ENCODE peak calls at places on chromosomes 11 and 22, in ten cellular contexts. K is heart left ventricle; M is effector memory CD4-positive, alpha-beta T cell; Z is SK-N-MC; Y is SJSA1; U is aorta; P is neuronal stem cell; O is cardiac muscle cell; D is tibial artery; I is body of pancreas. A is an unnamed sample.

GRCh38 chr11:84947970-84948600 is 679.1 kb downstream of the DLG2 start:
- DNase-seq in Y (no peak), U (no peak), M (no peak), D (no peak), Z (peak), I (no peak), P (no peak), O (no peak), K (no peak), A (no peak)

GRCh38 chr22:32801436-32802290 is at the start of gene TIMP3:
- DNase-seq in O (peak), I (peak), D (peak), M (no peak), Y (peak), K (peak), U (peak), P (peak), Z (no peak), A (peak)

GRCh38 chr22:21568207-21569075 is 927 bp downstream of the UBE2L3 start:
- DNase-seq in M (peak), D (no peak), Z (no peak), Y (peak), O (peak), U (peak), P (no peak), I (peak), K (no peak), A (peak)

GRCh38 chr11:69351460-69351859 is 57.5 kb downstream of the MYEOV start:
- DNase-seq in I (no peak), O (peak), M (no peak), K (no peak), Z (no peak), P (no peak), Y (no peak), D (no peak), U (no peak), A (no peak)

GRCh38 chr11:64566042-64566914 is 24.7 kb upstream of the SLC22A12 start:
- DNase-seq in O (peak), Y (no peak), Z (peak), I (peak), P (peak), D (peak), K (no peak), M (no peak), U (no peak), A (peak)

GRCh38 chr11:78203184-78203583 is 14.5 kb downstream of the USP35 start:
- DNase-seq in I (peak), M (peak), D (no peak), Y (no peak), O (no peak), Z (no peak), P (no peak), U (no peak), K (no peak), A (no peak)

GRCh38 chr22:46794067-46794466 is 31.6 kb downstream of the TBC1D22A start:
- DNase-seq in Z (no peak), U (no peak), Y (no peak), I (no peak), K (no peak), M (no peak), O (no peak), P (no peak), D (peak), A (no peak)

GRCh38 chr11:19892387-19892786 is 179.8 kb downstream of the NAV2 start:
- DNase-seq in I (no peak), K (no peak), D (no peak), M (no peak), Y (no peak), Z (no peak), O (no peak), P (no peak), U (peak), A (no peak)

GRCh38 chr22:50085211-50085999 is at the start of gene MLC1:
- DNase-seq in Y (no peak), I (no peak), K (no peak), M (no peak), U (no peak), D (no peak), O (peak), Z (peak), P (no peak), A (no peak)

GRCh38 chr11:92702771-92703170 is 266.7 kb upstream of the MTNR1B start:
- DNase-seq in Z (no peak), U (no peak), P (no peak), Y (no peak), O (peak), K (no peak), I (no peak), M (no peak), D (no peak), A (no peak)

GRCh38 chr11:115178705-115179104 is 325.5 kb downstream of the CADM1 start:
- DNase-seq in O (no peak), Y (no peak), U (no peak), M (no peak), Z (no peak), I (no peak), P (peak), K (no peak), D (no peak), A (no peak)

GRCh38 chr11:128804481-128804880 is 62.6 kb downstream of the KCNJ1 start:
- DNase-seq in I (no peak), D (no peak), O (peak), M (no peak), U (no peak), K (no peak), Y (no peak), Z (no peak), P (no peak), A (no peak)

GRCh38 chr22:32050678-32051515 is 7.8 kb downstream of the SLC5A1 start:
- DNase-seq in M (peak), K (no peak), D (no peak), U (peak), I (peak), Z (no peak), P (no peak), O (peak), Y (peak), A (no peak)

GRCh38 chr22:20424937-20425587 is 12.6 kb downstream of the SCARF2 start:
- DNase-seq in Z (no peak), M (no peak), I (no peak), D (no peak), U (peak), Y (no peak), O (no peak), P (no peak), K (peak), A (peak)

GRCh38 chr22:22953796-22954195 is 66.2 kb downstream of the IGLL5 start:
- DNase-seq in P (no peak), I (no peak), O (no peak), Y (no peak), D (no peak), K (no peak), Z (no peak), U (no peak), M (no peak), A (no peak)
- H3K27ac ChIP-seq in P (no peak), I (no peak), O (no peak), Y (no peak), D (no peak), K (no peak), Z (no peak), U (no peak), M (no peak), A (no peak)

GRCh38 chr11:62547691-62548281 is 1.2 kb upstream of the AHNAK start:
- DNase-seq in P (no peak), K (no peak), D (peak), M (no peak), I (peak), U (peak), O (no peak), Y (no peak), Z (no peak), A (no peak)
- H3K27ac ChIP-seq in P (no peak), K (peak), D (peak), M (peak), I (no peak), U (peak), O (peak), Y (no peak), Z (no peak), A (peak)

GRCh38 chr11:7543302-7543701 is 29.5 kb downstream of the PPFIBP2 start:
- DNase-seq in Y (no peak), D (no peak), K (no peak), M (no peak), Z (no peak), P (no peak), U (no peak), O (no peak), I (no peak), A (no peak)
- H3K27ac ChIP-seq in Y (no peak), D (no peak), K (no peak), M (no peak), Z (no peak), P (no peak), U (no peak), O (no peak), I (no peak), A (no peak)

GRCh38 chr11:95647355-95647754 is 142.2 kb downstream of the FAM76B start:
- DNase-seq in Y (no peak), U (no peak), O (peak), K (no peak), P (no peak), Z (no peak), M (no peak), I (no peak), D (peak), A (no peak)

GRCh38 chr11:95638501-95638900 is 151.1 kb downstream of the FAM76B start:
- DNase-seq in O (no peak), D (no peak), Y (no peak), M (no peak), I (no peak), P (no peak), U (no peak), K (no peak), Z (no peak), A (no peak)

GRCh38 chr11:95641506-95641905 is 148.1 kb downstream of the FAM76B start:
- DNase-seq in O (no peak), Y (no peak), U (peak), M (no peak), K (no peak), I (no peak), P (no peak), D (peak), Z (no peak), A (peak)
- H3K27ac ChIP-seq in O (no peak), Y (no peak), U (no peak), M (no peak), K (no peak), I (no peak), P (no peak), D (peak), Z (no peak), A (no peak)